ENCODE peak calls at places on chromosomes 5 and 9, in nine cellular contexts. K is A549; A is RPMI8226; H is fibroblast of lung; C is T-helper 22 cell; I is ascending aorta; E is stimulated activated CD4-positive, alpha-beta T cell treated with anti-CD3 and anti-CD28 coated beads, Interleukin-12 subunit alpha, Interleukin-12 subunit beta, amount 100 ng/mL, for 48 hours; X is neuronal stem cell; M is neural crest cell. B is an unnamed sample.

GRCh38 chr5:115611873-115612272 is 9.6 kb upstream of the TICAM2 start:
- DNase-seq in K (no peak), A (no peak), H (no peak), C (no peak), I (no peak), E (no peak), X (no peak), M (no peak), B (no peak)

GRCh38 chr9:132125944-132126720 is 35.7 kb upstream of the NTNG2 start:
- DNase-seq in K (no peak), A (no peak), H (no peak), C (no peak), I (no peak), E (no peak), X (no peak), M (no peak), B (no peak)

GRCh38 chr9:129415031-129415953 is 205.6 kb downstream of the C9orf50 start:
- DNase-seq in K (peak; percentile 35), A (no peak), H (no peak), C (no peak), I (no peak), E (no peak), X (no peak), M (no peak), B (no peak)

GRCh38 chr9:8899541-8899940 is 1100.0 kb upstream of the DMAC1 start:
- DNase-seq in K (no peak), A (no peak), H (peak; percentile 15), C (no peak), I (no peak), E (no peak), X (no peak), M (no peak), B (no peak)

GRCh38 chr5:168590666-168591065 is 11.5 kb upstream of the PANK3 start:
- DNase-seq in K (no peak), A (no peak), H (no peak), C (no peak), I (no peak), E (no peak), X (no peak), M (no peak), B (no peak)

GRCh38 chr9:116741106-116741740 is 54.1 kb downstream of the TRIM32 start:
- DNase-seq in K (no peak), A (no peak), H (no peak), C (no peak), I (no peak), E (no peak), X (no peak), M (no peak), B (no peak)

GRCh38 chr9:38380230-38380871 is 12.2 kb upstream of the ALDH1B1 start:
- DNase-seq in K (no peak), A (no peak), H (no peak), C (no peak), I (no peak), E (no peak), X (no peak), M (no peak), B (no peak)

GRCh38 chr9:75529463-75529862 is 361.0 kb upstream of the PCSK5 start:
- DNase-seq in K (no peak), A (no peak), H (no peak), C (no peak), I (no peak), E (no peak), X (no peak), M (no peak), B (no peak)

GRCh38 chr5:171310816-171311697 is 2.0 kb downstream of the TLX3 start:
- DNase-seq in K (no peak), A (no peak), H (peak; percentile 41), C (no peak), I (no peak), E (no peak), X (no peak), M (peak; percentile 21), B (no peak)

GRCh38 chr9:97819735-97820134 is 33.3 kb upstream of the FOXE1 start:
- DNase-seq in K (no peak), A (no peak), H (no peak), C (no peak), I (no peak), E (no peak), X (no peak), M (no peak), B (no peak)

GRCh38 chr9:131590449-131590848 is 45.1 kb downstream of the PRRT1B start:
- DNase-seq in K (no peak), A (no peak), H (no peak), C (no peak), I (no peak), E (no peak), X (no peak), M (no peak), B (no peak)

GRCh38 chr5:180081481-180081880 is 9.9 kb upstream of the RNF130 start:
- DNase-seq in K (no peak), A (no peak), H (no peak), C (no peak), I (no peak), E (no peak), X (no peak), M (no peak), B (no peak)

GRCh38 chr5:170145462-170145861 is 39.8 kb downstream of the FOXI1 start:
- DNase-seq in K (peak; percentile 37), A (no peak), H (no peak), C (no peak), I (no peak), E (no peak), X (no peak), M (no peak), B (no peak)

GRCh38 chr9:35561468-35562261 is 43.4 kb upstream of the TESK1 start:
- DNase-seq in K (no peak), A (no peak), H (no peak), C (no peak), I (no peak), E (no peak), X (no peak), M (no peak), B (no peak)

GRCh38 chr9:14423816-14424261 is 109.9 kb upstream of the NFIB start:
- DNase-seq in K (no peak), A (no peak), H (peak; percentile 86), C (no peak), I (no peak), E (no peak), X (no peak), M (no peak), B (no peak)

GRCh38 chr5:132704875-132705274 is 31.1 kb downstream of the IL4 start:
- DNase-seq in K (peak; percentile 17), A (no peak), H (no peak), C (no peak), I (no peak), E (no peak), X (no peak), M (no peak), B (peak; percentile 21)

GRCh38 chr5:149865746-149866145 is 78.8 kb downstream of the PDE6A start:
- DNase-seq in K (no peak), A (no peak), H (no peak), C (no peak), I (no peak), E (no peak), X (no peak), M (no peak), B (no peak)

GRCh38 chr5:77898385-77898784 is 122.2 kb upstream of the TBCA start:
- DNase-seq in K (no peak), A (no peak), H (no peak), C (no peak), I (no peak), E (no peak), X (no peak), M (no peak), B (no peak)

GRCh38 chr9:133889498-133890301 is 102.4 kb downstream of the VAV2 start:
- DNase-seq in K (peak; percentile 28), A (no peak), H (no peak), C (no peak), I (no peak), E (no peak), X (no peak), M (no peak), B (no peak)

GRCh38 chr5:121640298-121640697 is 211.4 kb upstream of the FTMT start:
- DNase-seq in K (no peak), A (no peak), H (no peak), C (no peak), I (no peak), E (no peak), X (no peak), M (no peak), B (no peak)

GRCh38 chr9:107905313-107906027 is 415.9 kb upstream of the KLF4 start:
- DNase-seq in K (no peak), A (peak; percentile 3), H (peak; percentile 58), C (no peak), I (no peak), E (no peak), X (no peak), M (no peak), B (no peak)

GRCh38 chr5:148491793-148492184 is 108.0 kb downstream of the FBXO38 start:
- DNase-seq in K (no peak), A (no peak), H (no peak), C (no peak), I (no peak), E (no peak), X (no peak), M (no peak), B (no peak)

GRCh38 chr9:104864675-104865104 is 63.3 kb downstream of the ABCA1 start:
- DNase-seq in K (no peak), A (no peak), H (peak; percentile 88), C (no peak), I (no peak), E (no peak), X (no peak), M (no peak), B (no peak)